ENCODE peak calls at places on chromosomes 6 and 20, in eight cellular contexts. C is uterus, Q is suprapubic skin, O is nephron progenitor cell, B is GM13977, D is dorsolateral prefrontal cortex, N is cardiac muscle cell, T is endothelial cell. W is an unnamed sample.

GRCh38 chr6:72798196-72798595 is 176.3 kb downstream of the KCNQ5 start:
- DNase-seq in C (no peak), D (no peak), T (no peak), Q (no peak), N (peak), O (no peak), B (no peak), W (no peak)

GRCh38 chr20:24309596-24309995 is 159.8 kb upstream of the SYNDIG1 start:
- DNase-seq in B (no peak), N (no peak), C (no peak), Q (no peak), D (no peak), O (no peak), T (no peak), W (no peak)

GRCh38 chr20:51337126-51337805 is 205.3 kb downstream of the NFATC2 start:
- DNase-seq in B (no peak), O (no peak), N (no peak), Q (no peak), T (no peak), C (no peak), D (no peak), W (no peak)

GRCh38 chr20:6863355-6863754 is 95.9 kb downstream of the BMP2 start:
- DNase-seq in T (no peak), Q (no peak), D (no peak), O (no peak), N (no peak), C (no peak), B (no peak), W (no peak)

GRCh38 chr6:2042951-2043648 is 202.3 kb downstream of the GMDS start:
- DNase-seq in O (no peak), C (no peak), T (no peak), B (no peak), N (no peak), Q (no peak), D (no peak), W (no peak)

GRCh38 chr6:29628419-29629281 is 4.3 kb downstream of the GABBR1 start:
- DNase-seq in C (peak), Q (peak), O (peak), N (peak), D (peak), B (peak), T (peak), W (peak)

GRCh38 chr20:59751075-59751711 is 146.9 kb downstream of the PHACTR3 start:
- DNase-seq in Q (no peak), D (peak), T (peak), B (peak), C (peak), O (peak), N (peak), W (no peak)

GRCh38 chr20:44219287-44219686 is 8.7 kb upstream of the OSER1 start:
- DNase-seq in O (no peak), N (no peak), Q (no peak), D (no peak), T (no peak), C (no peak), B (no peak), W (no peak)

GRCh38 chr6:7343546-7344475 is 30.8 kb upstream of the SSR1 start:
- DNase-seq in O (no peak), N (no peak), B (no peak), T (no peak), D (no peak), Q (no peak), C (no peak), W (no peak)

GRCh38 chr20:63151554-63152321 is 64.2 kb downstream of the YTHDF1 start:
- DNase-seq in O (no peak), N (peak), C (no peak), T (no peak), Q (no peak), B (no peak), D (peak), W (no peak)

GRCh38 chr6:32761548-32761947 is 1.8 kb downstream of the HLA-DQB2 start:
- DNase-seq in D (no peak), C (no peak), O (no peak), T (no peak), N (no peak), Q (no peak), B (no peak), W (no peak)

GRCh38 chr6:19204445-19204844 is 632.7 kb upstream of the ID4 start:
- DNase-seq in Q (no peak), B (no peak), T (no peak), C (no peak), O (no peak), D (no peak), N (no peak), W (no peak)
- TF ChIP-seq CTCF in Q (no peak), B (no peak), T (no peak), C (no peak), O (no peak), D (no peak), N (no peak), W (no peak)

GRCh38 chr6:76347539-76347938 is 275.1 kb upstream of the IMPG1 start:
- DNase-seq in D (no peak), C (no peak), Q (no peak), B (no peak), N (no peak), T (no peak), O (no peak), W (no peak)

GRCh38 chr6:76351275-76351674 is 278.8 kb upstream of the IMPG1 start:
- DNase-seq in N (peak), O (no peak), C (no peak), D (no peak), T (no peak), Q (no peak), B (no peak), W (no peak)
- TF ChIP-seq CTCF in N (no peak), O (peak), C (no peak), D (no peak), T (no peak), Q (no peak), B (peak), W (no peak)

GRCh38 chr6:155287762-155288161 is 23.9 kb downstream of the CLDN20 start:
- DNase-seq in Q (no peak), O (no peak), T (no peak), D (no peak), C (no peak), N (no peak), B (no peak), W (no peak)
- TF ChIP-seq CTCF in Q (no peak), O (no peak), T (no peak), D (no peak), C (no peak), N (no peak), B (no peak), W (no peak)

GRCh38 chr6:44629636-44630035 is 242.1 kb downstream of the CDC5L start:
- DNase-seq in T (peak), N (peak), C (no peak), D (no peak), O (no peak), B (no peak), Q (no peak), W (no peak)

GRCh38 chr6:44631968-44632367 is 244.5 kb downstream of the CDC5L start:
- DNase-seq in C (no peak), N (no peak), O (no peak), T (no peak), B (no peak), Q (no peak), D (no peak), W (no peak)

GRCh38 chr6:44627879-44628271 is 240.4 kb downstream of the CDC5L start:
- DNase-seq in B (no peak), Q (no peak), C (no peak), D (no peak), N (no peak), T (no peak), O (no peak), W (no peak)

GRCh38 chr6:44628347-44628746 is 240.8 kb downstream of the CDC5L start:
- DNase-seq in N (no peak), D (no peak), B (no peak), T (no peak), C (no peak), Q (no peak), O (no peak), W (no peak)

DNA sequence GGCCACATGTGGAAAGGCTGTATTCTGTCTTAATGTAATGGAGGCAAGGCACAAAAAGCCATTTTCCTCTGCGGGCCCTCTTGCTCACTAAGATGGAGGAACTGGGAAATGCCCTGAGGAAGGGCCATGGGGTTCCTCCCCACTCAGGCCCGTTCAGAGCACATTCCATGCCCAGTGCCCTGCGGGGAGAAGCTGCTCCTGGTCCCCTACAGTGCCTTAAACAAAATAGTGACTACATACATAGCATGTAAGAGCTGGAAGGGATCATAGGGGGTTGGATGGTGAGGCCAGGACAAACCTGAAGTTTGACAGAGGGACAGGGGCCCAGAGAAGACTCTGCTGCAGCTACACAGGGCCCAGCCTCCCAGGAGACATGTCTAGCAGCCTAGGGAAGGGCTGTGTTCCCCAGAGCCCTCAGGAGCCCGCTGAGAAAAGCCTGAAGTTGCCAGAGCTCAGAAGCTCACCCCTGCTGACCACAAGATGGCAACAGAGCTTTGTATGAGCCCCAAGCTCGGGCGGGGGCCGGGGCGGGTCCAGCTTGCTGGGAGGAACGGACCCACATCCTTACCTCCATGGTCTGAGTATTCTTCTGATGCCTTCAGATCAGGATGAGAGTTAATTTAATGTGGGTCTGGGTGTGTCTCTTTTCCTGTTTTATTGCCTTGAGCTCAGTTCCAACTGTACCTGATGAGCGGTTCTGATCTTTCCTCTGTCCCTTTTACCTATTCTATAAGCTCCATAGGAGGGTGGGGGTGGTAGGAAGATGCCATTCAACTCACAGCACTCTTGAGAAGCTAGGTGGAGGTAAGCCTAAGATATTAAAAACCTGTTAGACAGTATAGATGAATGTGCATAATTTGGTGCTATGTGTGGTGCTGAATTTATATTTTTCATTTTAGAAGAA is 242.9 kb downstream of the CDC5L start:
- DNase-seq in B (peak), Q (no peak), T (peak), O (peak), D (no peak), C (no peak), N (peak), W (no peak)
- TF ChIP-seq CTCF in B (peak), Q (no peak), T (peak), O (peak), D (no peak), C (no peak), N (peak), W (no peak)